ENCODE peak calls at places on chromosome 17, in six cellular contexts. L is T-cell; Y is left ventricle myocardium superior; F is CD8-positive, alpha-beta T cell; V is testis; P is GM03348. H is an unnamed sample.

GRCh38 chr17:28887871-28888471 is 9.6 kb downstream of the FLOT2 start:
- DNase-seq in L (no peak), Y (peak; percentile 21), F (no peak), V (no peak), P (no peak), H (no peak)

GRCh38 chr17:49739662-49740271 is 24.2 kb downstream of the FAM117A start:
- DNase-seq in L (peak; percentile 98), Y (peak; percentile 92), F (peak; percentile 99), V (peak; percentile 52), P (no peak), H (peak; percentile 83)

GRCh38 chr17:82350182-82351030 is 8.6 kb upstream of the TEX19 start:
- DNase-seq in L (no peak), Y (peak; percentile 31), F (no peak), V (no peak), P (no peak), H (no peak)

GRCh38 chr17:72970246-72970645 is 122.2 kb downstream of the SLC39A11 start:
- DNase-seq in L (no peak), Y (no peak), F (no peak), V (no peak), P (no peak), H (no peak)

GRCh38 chr17:82463881-82464566 is 5.5 kb downstream of the NARF start:
- DNase-seq in L (no peak), Y (no peak), F (no peak), V (no peak), P (no peak), H (no peak)

GRCh38 chr17:58309918-58310259 is 18.7 kb downstream of the TSPOAP1 start:
- DNase-seq in L (no peak), Y (no peak), F (no peak), V (peak; percentile 6), P (no peak), H (no peak)

GRCh38 chr17:37301288-37301687 is 74.5 kb upstream of the C17orf78 start:
- DNase-seq in L (no peak), Y (no peak), F (no peak), V (no peak), P (no peak), H (no peak)

GRCh38 chr17:77928519-77929179 is 29.9 kb upstream of the TNRC6C start:
- DNase-seq in L (no peak), Y (no peak), F (no peak), V (no peak), P (no peak), H (no peak)

GRCh38 chr17:41510251-41511065 is 5.0 kb upstream of the KRT13 start:
- DNase-seq in L (no peak), Y (no peak), F (no peak), V (no peak), P (no peak), H (no peak)

GRCh38 chr17:51351890-51352289 is 91.5 kb downstream of the UTP18 start:
- DNase-seq in L (no peak), Y (peak; percentile 38), F (no peak), V (peak; percentile 72), P (peak; percentile 57), H (no peak)